ENCODE peak calls at places on chromosomes 2 and 18, in nine cellular contexts. W, Q, V, K, A, Y, N, D and L are unnamed samples.
A peak's percentile ranks its signal among the peaks of the same experiment; 100 is the strongest.

GRCh38 chr18:52341617-52342381 is 1.8 kb downstream of the DCC start:
- DNase-seq in D (peak; percentile 5), Y (no peak), W (no peak), V (no peak), Q (no peak), N (no peak), K (no peak), A (peak; percentile 80), L (no peak)

GRCh38 chr2:233466991-233467603 is 99.5 kb downstream of the USP40 start:
- DNase-seq in W (no peak), N (peak; percentile 61), K (no peak), Q (peak; percentile 54), A (peak; percentile 52), Y (no peak), D (no peak), V (no peak), L (peak; percentile 4)

GRCh38 chr18:11802160-11802559 is 49.1 kb upstream of the CHMP1B start:
- DNase-seq in Y (no peak), K (no peak), W (no peak), V (no peak), A (no peak), D (no peak), Q (no peak), N (no peak), L (no peak)

GRCh38 chr2:120661551-120661950 is 74.1 kb upstream of the GLI2 start:
- DNase-seq in Q (no peak), K (no peak), N (peak; percentile 66), W (no peak), D (no peak), A (no peak), V (peak; percentile 71), Y (no peak), L (no peak)

GRCh38 chr2:132804045-132804444 is 134.0 kb upstream of the LYPD1 start:
- DNase-seq in W (no peak), K (no peak), Q (no peak), A (no peak), D (no peak), N (no peak), Y (no peak), V (no peak), L (no peak)

GRCh38 chr2:205563646-205564045 is 118.7 kb upstream of the NRP2 start:
- DNase-seq in Y (peak; percentile 1), D (no peak), N (no peak), Q (no peak), K (no peak), A (no peak), W (no peak), V (no peak), L (peak; percentile 42)

GRCh38 chr2:45172993-45173392 is 163.7 kb upstream of the SIX2 start:
- DNase-seq in Y (no peak), V (no peak), A (no peak), W (no peak), N (no peak), K (no peak), Q (no peak), D (no peak), L (no peak)

GRCh38 chr18:59660976-59661743 is 36.1 kb downstream of the CCBE1 start:
- DNase-seq in K (no peak), A (no peak), Q (no peak), Y (no peak), W (no peak), V (no peak), N (no peak), D (no peak), L (no peak)

GRCh38 chr18:38790303-38790702 is 1224.7 kb upstream of the CELF4 start:
- DNase-seq in D (no peak), Y (no peak), N (no peak), V (no peak), W (peak; percentile 7), K (peak; percentile 2), Q (no peak), A (no peak), L (no peak)

GRCh38 chr2:111617804-111618576 is 266.0 kb downstream of the ANAPC1 start:
- DNase-seq in K (peak; percentile 71), A (peak; percentile 6), D (no peak), W (no peak), Q (no peak), V (peak; percentile 18), Y (no peak), N (no peak), L (no peak)

GRCh38 chr2:168528016-168528415 is 71.9 kb downstream of the CERS6 start:
- DNase-seq in V (no peak), A (no peak), Y (no peak), N (no peak), D (no peak), W (no peak), Q (no peak), K (no peak), L (no peak)

GRCh38 chr2:168529900-168530561 is 74.0 kb downstream of the CERS6 start:
- DNase-seq in N (no peak), W (no peak), K (no peak), V (no peak), A (no peak), Q (no peak), D (no peak), Y (no peak), L (no peak)

GRCh38 chr2:168528469-168528868 is 72.4 kb downstream of the CERS6 start:
- DNase-seq in N (no peak), A (no peak), Y (no peak), K (no peak), Q (no peak), W (no peak), D (no peak), V (no peak), L (no peak)

GRCh38 chr2:168529054-168529833 is 73.2 kb downstream of the CERS6 start:
- DNase-seq in D (no peak), A (no peak), V (no peak), Y (no peak), Q (no peak), N (no peak), W (no peak), K (no peak), L (no peak)

DNA sequence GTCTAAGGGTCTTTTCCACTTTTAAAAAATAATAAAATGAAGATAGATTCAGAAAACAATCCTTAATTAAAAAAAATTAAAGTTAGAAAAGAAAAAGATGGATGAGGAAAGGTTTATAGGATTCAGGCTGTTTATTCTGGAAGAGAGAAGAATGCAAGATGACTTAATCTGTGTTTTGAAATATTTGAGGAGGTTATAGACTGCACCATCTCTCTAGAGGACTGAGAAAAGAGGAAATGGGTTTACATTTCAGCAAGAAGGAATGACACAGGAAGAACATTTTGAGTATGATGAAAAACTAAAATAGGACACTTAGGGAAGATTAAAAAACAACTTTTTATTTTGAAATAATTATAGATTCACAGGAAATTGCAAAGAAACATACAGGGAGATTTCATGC is 74.9 kb downstream of the CERS6 start:
- DNase-seq in Y (no peak), Q (no peak), N (no peak), V (no peak), A (no peak), K (no peak), W (no peak), D (no peak), L (no peak)
- TF ChIP-seq POLR2AphosphoS5 in Y (no peak), Q (no peak), N (no peak), V (no peak), A (no peak), K (no peak), W (no peak), D (no peak), L (no peak)

GRCh38 chr2:201127570-201127969 is 11.6 kb downstream of the CFLAR start:
- DNase-seq in D (no peak), N (no peak), Y (no peak), K (no peak), A (no peak), W (no peak), V (no peak), Q (no peak), L (no peak)

GRCh38 chr2:201126308-201127127 is 10.6 kb downstream of the CFLAR start:
- DNase-seq in W (no peak), Y (no peak), Q (no peak), A (no peak), V (no peak), K (no peak), D (no peak), N (no peak), L (no peak)

GRCh38 chr2:201130524-201131186 is 14.7 kb downstream of the CFLAR start:
- DNase-seq in D (no peak), K (no peak), Y (no peak), N (no peak), W (no peak), Q (no peak), A (no peak), V (no peak), L (no peak)

GRCh38 chr2:201127128-201127521 is 11.2 kb downstream of the CFLAR start:
- DNase-seq in K (no peak), W (no peak), V (no peak), D (no peak), Y (no peak), A (no peak), Q (no peak), N (no peak), L (peak; percentile 67)

DNA sequence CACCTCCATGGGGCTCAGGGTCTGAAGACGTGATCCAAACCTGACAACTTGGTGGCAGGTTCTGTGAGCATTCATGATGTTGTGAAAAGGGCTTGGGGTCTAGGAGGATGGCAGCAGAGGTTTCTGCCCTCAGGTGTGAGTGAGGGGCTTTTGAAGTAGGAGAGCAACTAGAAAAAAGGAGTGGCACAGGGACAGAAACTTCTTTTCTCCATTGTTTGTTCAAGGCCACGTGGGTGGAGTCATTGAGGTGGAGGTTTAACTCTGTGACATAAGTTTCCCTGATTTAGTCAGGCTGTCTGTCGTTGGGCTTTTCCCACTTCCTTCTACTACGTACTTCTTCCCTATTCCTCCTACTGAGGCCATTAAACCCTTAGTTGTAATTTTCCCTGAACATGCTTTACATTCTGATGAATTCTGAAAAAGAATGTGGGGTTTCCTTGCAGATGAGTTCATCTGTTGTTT is 13.1 kb downstream of the CFLAR start:
- DNase-seq in Y (no peak), K (peak; percentile 78), A (no peak), Q (no peak), W (no peak), V (no peak), D (no peak), N (no peak), L (peak; percentile 70)
- TF ChIP-seq POLR2A in Y (peak; percentile 60), K (no peak), A (peak; percentile 34), Q (no peak), W (no peak), V (no peak), D (peak; percentile 68), N (no peak), L (no peak)

GRCh38 chr2:40298026-40298425 is 153.9 kb downstream of the SLC8A1 start:
- DNase-seq in V (no peak), N (no peak), A (no peak), Y (no peak), Q (no peak), D (no peak), K (no peak), W (no peak), L (no peak)
- TF ChIP-seq POLR2AphosphoS5 in V (no peak), N (no peak), A (no peak), Y (no peak), Q (no peak), D (no peak), K (no peak), W (no peak), L (no peak)

DNA sequence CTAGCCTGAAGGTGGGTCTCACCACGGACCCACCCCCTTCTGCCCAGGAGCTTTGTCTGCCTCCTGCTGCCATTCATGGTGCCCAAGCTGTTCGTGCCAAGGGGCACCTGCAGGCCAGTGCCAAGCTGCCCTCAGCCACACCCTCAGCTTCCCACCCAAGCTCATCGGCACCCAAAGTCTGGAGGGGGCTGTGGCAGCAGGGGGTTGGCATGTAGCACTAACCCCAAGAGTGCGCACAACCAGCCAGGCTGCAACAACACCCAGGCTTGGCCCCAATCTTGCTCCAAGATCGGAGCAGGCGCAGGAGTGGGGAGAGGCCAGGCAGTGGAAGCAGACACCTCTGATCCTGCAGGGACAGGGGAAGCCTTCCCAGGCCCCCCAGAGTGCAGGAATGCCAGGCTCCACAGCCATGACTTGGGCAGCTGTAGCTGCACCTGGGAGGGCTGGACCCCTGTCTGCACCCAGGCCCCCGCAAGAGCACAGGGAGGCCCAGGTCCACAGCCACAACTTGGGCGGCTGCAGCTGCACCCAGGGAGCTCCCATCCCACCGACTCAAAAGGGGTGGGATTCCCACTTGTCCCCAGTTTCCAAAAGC is 89.9 kb downstream of the ATAD2B start:
- DNase-seq in Y (no peak), A (peak; percentile 54), V (no peak), N (no peak), K (no peak), W (no peak), D (no peak), Q (no peak), L (no peak)
- TF ChIP-seq POLR2A in Y (no peak), A (no peak), V (no peak), N (no peak), K (no peak), W (no peak), D (no peak), Q (no peak), L (no peak)